ENCODE peak calls at places on chromosomes 13 and 19, in four cellular contexts. P is H1, O is HepG2, Z is K562. E is an unnamed sample.

GRCh38 chr19:40862333-40862732 is 12.1 kb upstream of the CYP2A6 start:
- DNase-seq in P (no peak), O (peak), Z (no peak), E (no peak)

GRCh38 chr13:113802090-113802531 is 43.1 kb downstream of the TMEM255B start:
- DNase-seq in P (no peak), O (peak), Z (peak), E (no peak)

GRCh38 chr13:98315466-98315865 is 138.4 kb upstream of the RNF113B start:
- DNase-seq in P (no peak), O (no peak), Z (no peak), E (no peak)

GRCh38 chr13:28611654-28612131 is 47.2 kb upstream of the POMP start:
- DNase-seq in P (no peak), O (no peak), Z (peak), E (no peak)

GRCh38 chr13:82257790-82258507 is 1624.3 kb downstream of the SLITRK1 start:
- DNase-seq in P (no peak), O (no peak), Z (no peak), E (no peak)

GRCh38 chr13:102589291-102589822 is 7.4 kb upstream of the TPP2 start:
- DNase-seq in P (no peak), O (no peak), Z (no peak), E (no peak)

GRCh38 chr13:77300176-77301141 is 26.4 kb downstream of the MYCBP2 start:
- DNase-seq in P (no peak), O (no peak), Z (no peak), E (no peak)

GRCh38 chr19:10760268-10760944 is 42.5 kb downstream of the DNM2 start:
- DNase-seq in P (no peak), O (no peak), Z (no peak), E (peak)

GRCh38 chr19:15479391-15480345 is at the start of gene PGLYRP2:
- DNase-seq in P (no peak), O (peak), Z (no peak), E (no peak)

GRCh38 chr13:99322297-99323103 is 15.3 kb upstream of the GPR183 start:
- DNase-seq in P (no peak), O (no peak), Z (peak), E (no peak)

GRCh38 chr13:32468502-32469147 is 40.7 kb upstream of the N4BP2L1 start:
- DNase-seq in P (no peak), O (no peak), Z (peak), E (no peak)

GRCh38 chr19:38304866-38305429 is 897 bp downstream of the C19orf33 start:
- DNase-seq in P (peak), O (peak), Z (peak), E (peak)
- TF ChIP-seq SIN3A in P (peak), O (no peak), Z (peak), E (peak)

DNA sequence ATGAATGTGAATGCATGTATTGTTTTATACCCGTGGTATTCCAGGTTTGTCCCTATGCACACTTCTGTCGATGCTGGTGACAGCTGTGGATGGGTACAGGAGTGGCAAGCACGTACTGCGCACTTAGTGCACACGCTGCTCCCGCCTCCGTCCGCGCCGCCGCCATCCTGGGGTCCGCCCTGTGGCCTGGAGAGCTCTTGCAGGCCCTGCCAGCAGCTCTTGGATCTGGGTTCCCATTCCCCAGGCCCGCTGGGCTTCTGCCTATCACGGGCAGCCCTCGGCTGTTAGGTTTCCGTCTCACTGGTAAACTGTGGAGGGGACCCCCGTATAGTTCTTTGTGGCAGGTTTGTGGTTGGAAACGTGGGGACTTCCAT is 4.0 kb downstream of the GNA11 start:
- DNase-seq in P (no peak), O (no peak), Z (no peak), E (no peak)
- TF ChIP-seq ATF3 in P (no peak), O (no peak), Z (no peak), E (no peak)

DNA sequence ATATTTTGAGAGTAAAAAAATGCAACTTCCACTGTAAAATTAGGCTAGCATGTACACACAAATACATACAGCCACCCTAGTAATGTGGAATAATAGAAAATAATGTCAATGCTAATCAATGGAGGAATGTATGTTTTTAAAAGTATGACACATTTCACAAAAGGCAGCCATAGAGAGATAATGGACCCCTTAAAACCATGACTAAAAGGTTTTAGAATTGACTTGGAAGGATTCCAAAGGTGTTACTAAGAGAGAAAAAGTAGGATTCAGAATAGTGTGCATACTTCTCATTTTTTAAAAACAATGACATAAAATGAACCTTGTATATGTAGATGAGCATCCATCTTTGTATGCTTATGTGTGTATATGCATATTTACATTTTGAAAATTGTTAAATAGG is 597.9 kb upstream of the PCDH9 start:
- DNase-seq in P (no peak), O (no peak), Z (no peak), E (no peak)
- TF ChIP-seq FOSL1 in P (no peak), O (no peak), Z (no peak), E (no peak)

DNA sequence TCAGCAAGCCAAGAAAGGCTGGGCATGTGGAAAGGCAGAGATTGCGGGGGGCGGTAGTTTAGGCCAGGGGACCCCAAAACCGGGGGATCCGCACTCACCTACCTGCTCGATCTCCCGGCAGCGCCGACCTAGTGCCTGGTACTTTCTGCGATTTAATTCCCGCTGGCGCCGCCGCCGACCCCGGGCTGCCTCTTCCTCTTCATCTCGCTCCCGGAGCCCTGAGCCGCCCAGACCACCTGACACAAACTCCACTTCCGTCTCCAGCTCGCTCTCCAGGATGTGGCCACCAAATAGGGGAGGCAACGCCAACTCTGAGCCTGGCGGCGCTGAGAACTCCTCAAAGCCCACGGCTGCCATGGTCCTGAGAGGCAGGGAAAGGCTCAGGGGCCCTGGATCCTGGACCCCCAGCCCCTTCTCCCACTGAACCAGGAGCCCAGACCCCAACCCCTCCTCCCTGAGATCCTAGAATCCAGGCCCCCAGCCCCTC is 1.1 kb downstream of the TFPT start:
- DNase-seq in P (no peak), O (no peak), Z (no peak), E (no peak)
- TF ChIP-seq SIN3A in P (no peak), O (no peak), Z (no peak), E (no peak)

GRCh38 chr19:16619456-16619855 is 8.5 kb downstream of the MED26 start:
- DNase-seq in P (no peak), O (no peak), Z (no peak), E (no peak)
- TF ChIP-seq ATF3 in P (no peak), O (no peak), Z (no peak), E (no peak)